ENCODE peak calls at places on chromosomes 1 and 21, in four cellular contexts. Y, S, H and K are unnamed samples.

GRCh38 chr1:220696226-220696862 is 6.2 kb downstream of the C1orf115 start:
- DNase-seq in S (no peak), H (no peak), Y (no peak), K (no peak)

GRCh38 chr1:84089470-84090261 is 54.4 kb upstream of the PRKACB start:
- DNase-seq in H (no peak), S (no peak), Y (peak), K (peak)

GRCh38 chr1:1431006-1431844 is 4.3 kb upstream of the VWA1 start:
- DNase-seq in S (no peak), Y (no peak), H (peak), K (no peak)

GRCh38 chr1:224245188-224245587 is 62.1 kb downstream of the DEGS1 start:
- DNase-seq in Y (peak), H (no peak), S (no peak), K (no peak)

GRCh38 chr1:226097866-226098625 is 35.5 kb downstream of the H3-3A start:
- DNase-seq in Y (peak), H (no peak), S (no peak), K (peak)

GRCh38 chr1:214050513-214051401 is 63.0 kb downstream of the PROX1 start:
- DNase-seq in H (no peak), Y (no peak), S (no peak), K (no peak)

GRCh38 chr1:111582644-111583618 is 36.7 kb upstream of the RAP1A start:
- DNase-seq in S (no peak), Y (no peak), H (no peak), K (peak)

GRCh38 chr1:116981521-116982037 is 20.0 kb upstream of the CD101 start:
- DNase-seq in S (no peak), Y (no peak), H (no peak), K (no peak)

GRCh38 chr1:51268675-51269033 is 32.6 kb downstream of the RNF11 start:
- DNase-seq in H (no peak), Y (peak), S (no peak), K (no peak)

GRCh38 chr1:9437931-9438330 is 101.3 kb upstream of the SLC25A33 start:
- DNase-seq in H (peak), Y (peak), S (no peak), K (no peak)

GRCh38 chr1:187411118-187411517 is 582.4 kb downstream of the PLA2G4A start:
- DNase-seq in S (no peak), H (no peak), Y (no peak), K (no peak)

GRCh38 chr1:114346480-114347029 is 164.4 kb downstream of the TRIM33 start:
- DNase-seq in Y (peak), S (peak), H (peak), K (peak)

GRCh38 chr1:99603699-99604595 is 42.0 kb upstream of the PALMD start:
- DNase-seq in Y (peak), S (no peak), H (no peak), K (no peak)

GRCh38 chr1:94953741-94954140 is 26.8 kb upstream of the CNN3 start:
- DNase-seq in Y (no peak), H (no peak), S (no peak), K (no peak)

GRCh38 chr1:54666333-54666732 is 24.7 kb downstream of the MROH7 start:
- DNase-seq in H (no peak), S (no peak), Y (no peak), K (no peak)

GRCh38 chr1:118920124-118920675 is 67.9 kb downstream of the TBX15 start:
- DNase-seq in Y (no peak), H (no peak), S (no peak), K (no peak)

GRCh38 chr1:212482352-212483153 is 49.8 kb downstream of the NENF start:
- DNase-seq in H (no peak), S (peak), Y (no peak), K (no peak)

GRCh38 chr1:14934867-14935266 is 218.7 kb upstream of the TMEM51 start:
- DNase-seq in S (no peak), Y (no peak), H (no peak), K (no peak)

GRCh38 chr1:235206533-235207201 is 45.6 kb upstream of the RBM34 start:
- DNase-seq in S (no peak), Y (no peak), H (no peak), K (no peak)

GRCh38 chr21:27407296-27407695 is 440.4 kb upstream of the ADAMTS5 start:
- DNase-seq in Y (no peak), H (no peak), S (no peak), K (no peak)

DNA sequence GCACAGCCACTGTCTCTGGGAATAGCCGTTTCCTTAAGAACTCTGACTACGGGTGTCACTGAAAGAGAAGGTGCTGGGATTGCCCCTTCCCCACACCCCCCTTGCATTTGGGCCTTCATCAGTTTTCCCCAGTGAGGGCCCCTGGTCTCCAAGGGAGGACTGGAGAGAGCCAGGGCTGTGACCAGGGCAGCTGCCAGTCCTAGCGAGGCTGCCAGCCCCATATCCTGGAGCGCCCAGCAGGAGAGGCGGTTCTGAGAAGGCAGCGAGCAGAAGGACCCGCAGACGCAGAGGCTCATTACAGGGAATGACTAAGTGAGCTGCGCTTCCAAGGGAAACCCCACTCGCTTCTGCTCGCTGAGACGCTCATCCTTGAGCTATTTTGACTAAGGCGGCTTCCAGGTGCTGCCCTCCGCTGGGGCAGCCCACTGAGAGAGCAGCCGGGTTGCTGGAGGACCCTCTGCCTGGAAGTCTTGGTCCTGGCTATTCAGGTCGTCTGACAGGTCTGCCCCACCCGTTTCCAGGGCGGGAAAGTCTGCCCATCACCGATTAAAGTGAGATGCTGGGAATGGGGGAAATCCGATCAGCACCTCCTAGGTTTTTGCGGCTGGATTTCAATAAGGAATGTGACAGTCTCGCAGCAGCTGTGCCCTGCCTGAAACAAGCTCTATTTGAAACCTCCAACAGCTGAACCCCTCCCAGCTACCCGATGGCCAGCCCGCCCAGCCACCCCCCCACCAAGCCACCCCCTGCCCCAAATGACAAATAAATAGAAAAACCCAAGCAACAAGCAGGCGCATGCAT is 2.9 kb downstream of the KCNN3 start:
- DNase-seq in S (peak), Y (peak), H (no peak), K (peak)
- H3K4me3 ChIP-seq in S (no peak), Y (no peak), H (no peak), K (no peak)

GRCh38 chr1:39585933-39586332 is 9.3 kb upstream of the PABPC4 start:
- DNase-seq in Y (no peak), S (no peak), H (no peak), K (no peak)

GRCh38 chr1:39592069-39592468 is 15.5 kb upstream of the PABPC4 start:
- DNase-seq in H (no peak), S (no peak), Y (no peak), K (no peak)

GRCh38 chr1:39596163-39596562 is 19.6 kb upstream of the PABPC4 start:
- DNase-seq in H (no peak), S (no peak), Y (no peak), K (no peak)

GRCh38 chr1:39593386-39593785 is 16.8 kb upstream of the PABPC4 start:
- DNase-seq in Y (no peak), S (no peak), H (no peak), K (no peak)

DNA sequence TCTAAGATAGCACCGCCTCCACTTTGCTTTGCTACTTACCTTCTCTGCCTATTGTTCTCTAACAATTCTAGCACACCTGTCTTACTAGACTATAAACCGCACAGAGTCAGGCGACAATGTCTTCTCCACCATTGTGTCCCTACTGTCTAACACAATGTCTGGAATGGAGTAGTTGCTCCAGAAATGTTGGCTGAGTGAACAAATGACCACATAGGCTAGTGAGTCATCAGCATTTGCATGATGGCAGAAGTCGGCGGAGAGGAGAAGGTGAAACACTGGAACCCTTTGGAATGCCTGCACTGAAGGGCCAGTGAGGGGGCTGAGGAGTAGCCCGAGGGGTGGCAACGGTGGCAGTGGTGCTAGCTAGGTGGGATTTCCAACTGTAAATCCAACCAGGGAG is 14.0 kb upstream of the PABPC4 start:
- DNase-seq in H (no peak), Y (peak), S (no peak), K (no peak)
- H3K4me3 ChIP-seq in H (no peak), Y (no peak), S (no peak), K (no peak)

GRCh38 chr1:3298197-3298596 is 156.3 kb upstream of the ARHGEF16 start:
- DNase-seq in Y (no peak), H (no peak), S (no peak), K (no peak)

GRCh38 chr1:3296858-3297257 is 157.6 kb upstream of the ARHGEF16 start:
- DNase-seq in S (no peak), H (no peak), Y (no peak), K (no peak)

GRCh38 chr1:3295846-3296245 is 158.6 kb upstream of the ARHGEF16 start:
- DNase-seq in Y (no peak), S (no peak), H (no peak), K (no peak)

GRCh38 chr1:3297756-3298155 is 156.7 kb upstream of the ARHGEF16 start:
- DNase-seq in S (no peak), Y (no peak), H (no peak), K (no peak)

GRCh38 chr1:3296326-3296725 is 158.1 kb upstream of the ARHGEF16 start:
- DNase-seq in Y (no peak), S (no peak), H (no peak), K (no peak)
- H3K4me3 ChIP-seq in Y (no peak), S (no peak), H (no peak), K (no peak)

GRCh38 chr1:238469146-238469601 is 578.5 kb upstream of the ZP4 start:
- DNase-seq in S (no peak), Y (peak), H (no peak), K (no peak)
- H3K4me3 ChIP-seq in S (no peak), Y (no peak), H (no peak), K (no peak)

GRCh38 chr1:228464487-228464983 is 22.6 kb upstream of the RNF187 start:
- DNase-seq in H (no peak), Y (peak), S (peak), K (peak)

GRCh38 chr1:228462560-228462959 is 24.6 kb upstream of the RNF187 start:
- DNase-seq in H (no peak), Y (no peak), S (no peak), K (no peak)

GRCh38 chr1:228465134-228465533 is 22.0 kb upstream of the RNF187 start:
- DNase-seq in Y (no peak), S (no peak), H (no peak), K (no peak)

GRCh38 chr1:228463009-228463558 is 24.1 kb upstream of the RNF187 start:
- DNase-seq in H (no peak), Y (no peak), S (no peak), K (no peak)

GRCh38 chr1:228463559-228464455 is 23.4 kb upstream of the RNF187 start:
- DNase-seq in S (peak), H (no peak), Y (peak), K (peak)
- H3K4me3 ChIP-seq in S (peak), H (peak), Y (peak), K (peak)

DNA sequence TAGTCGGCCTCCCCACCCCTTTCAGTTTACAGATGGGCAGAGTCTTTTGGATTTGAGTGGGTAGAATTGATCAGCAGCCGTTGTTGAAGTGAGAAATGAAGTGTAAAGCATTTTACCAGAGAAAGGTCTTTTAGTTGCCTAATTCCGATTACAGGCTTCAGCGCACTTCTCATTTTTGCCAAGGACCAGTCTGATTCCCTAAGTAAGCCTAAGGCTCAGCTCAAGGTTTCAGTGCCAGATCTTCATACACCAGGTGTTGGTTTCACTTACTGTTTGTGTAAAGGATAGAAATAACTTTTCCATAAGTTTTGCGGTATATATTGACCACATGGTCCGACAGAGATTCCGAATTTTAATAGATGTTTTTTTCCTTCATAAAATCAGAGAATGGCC is 83.9 kb upstream of the BMP8A start:
- DNase-seq in Y (no peak), H (no peak), S (no peak), K (peak)
- H3K4me3 ChIP-seq in Y (no peak), H (peak), S (peak), K (peak)

DNA sequence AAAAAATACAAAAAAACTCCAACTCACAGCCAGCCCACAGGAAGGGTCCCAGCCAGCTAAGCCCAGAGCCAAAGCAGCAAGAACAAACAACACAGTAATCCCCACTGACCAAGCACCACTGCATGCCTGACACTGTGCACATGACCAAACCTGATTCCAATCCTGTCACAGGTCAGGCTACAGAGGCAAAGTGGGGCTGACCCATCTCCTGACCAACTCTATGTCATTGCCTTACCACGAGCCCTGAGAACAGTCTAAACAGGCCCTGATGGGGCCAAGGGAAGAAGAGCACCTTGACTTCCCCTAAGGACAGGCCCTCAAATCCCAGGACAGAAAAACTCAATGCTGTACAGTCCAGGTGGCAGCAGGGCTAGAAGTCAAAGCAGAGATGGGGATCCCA is 2.4 kb downstream of the LSS start:
- DNase-seq in Y (peak), H (no peak), S (no peak), K (no peak)
- H3K4me3 ChIP-seq in Y (peak), H (no peak), S (no peak), K (peak)

GRCh38 chr1:186076006-186076405 is 299.0 kb downstream of the TPR start:
- DNase-seq in Y (no peak), S (no peak), H (no peak), K (peak)
- H3K4me3 ChIP-seq in Y (no peak), S (no peak), H (no peak), K (no peak)